ENCODE peak calls at places on chromosomes 7 and 10, in seven cellular contexts. M, U, E, K, L, I and W are unnamed samples.

GRCh38 chr10:101050206-101051069 is 11.4 kb upstream of the KAZALD1 start:
- DNase-seq in M (peak), U (no peak), E (peak), K (peak), L (peak), I (peak), W (peak)

GRCh38 chr7:73526892-73527821 is 5.1 kb upstream of the BAZ1B start:
- DNase-seq in M (no peak), U (no peak), E (no peak), K (no peak), L (no peak), I (no peak), W (no peak)

GRCh38 chr7:99864041-99864440 is 12.8 kb downstream of the OR2AE1 start:
- DNase-seq in M (no peak), U (no peak), E (no peak), K (no peak), L (no peak), I (no peak), W (no peak)

GRCh38 chr10:11109590-11109989 is 91.9 kb downstream of the CELF2 start:
- DNase-seq in M (no peak), U (no peak), E (no peak), K (no peak), L (no peak), I (no peak), W (no peak)

GRCh38 chr10:110007701-110008517 is at the start of gene ADD3:
- DNase-seq in M (peak), U (peak), E (peak), K (peak), L (peak), I (peak), W (peak)

GRCh38 chr10:132109341-132110072 is 43.8 kb downstream of the JAKMIP3 start:
- DNase-seq in M (no peak), U (no peak), E (no peak), K (peak), L (no peak), I (no peak), W (no peak)

GRCh38 chr10:124430077-124430476 is 11.4 kb upstream of the OAT start:
- DNase-seq in M (no peak), U (no peak), E (no peak), K (no peak), L (no peak), I (no peak), W (no peak)

GRCh38 chr10:69362471-69362954 is 54.2 kb downstream of the TACR2 start:
- DNase-seq in M (peak), U (no peak), E (no peak), K (no peak), L (no peak), I (no peak), W (no peak)

GRCh38 chr7:33798671-33799325 is 106.5 kb upstream of the BMPER start:
- DNase-seq in M (no peak), U (no peak), E (no peak), K (no peak), L (no peak), I (no peak), W (no peak)

GRCh38 chr7:30146127-30146612 is 11.4 kb downstream of the MTURN start:
- DNase-seq in M (no peak), U (peak), E (no peak), K (no peak), L (no peak), I (no peak), W (no peak)

GRCh38 chr10:52485486-52485885 is 171.4 kb downstream of the DKK1 start:
- DNase-seq in M (no peak), U (no peak), E (no peak), K (no peak), L (no peak), I (no peak), W (no peak)